ENCODE peak calls at places on chromosomes 4 and X, in four cellular contexts. One of them, this sample, is unnamed.

GRCh38 chrX:20217279-20217678 is 49.4 kb downstream of the RPS6KA3 start:
- DNase-seq in Calu3: no peak
- DNase-seq in AG10803: peak; percentile 51
- DNase-seq in cardiac fibroblast: peak; percentile 66
- DNase-seq in this sample: no peak

GRCh38 chr4:10108818-10109783 is 7.5 kb downstream of the WDR1 start:
- DNase-seq in Calu3: no peak
- DNase-seq in AG10803: no peak
- DNase-seq in cardiac fibroblast: no peak
- DNase-seq in this sample: peak; percentile 22

GRCh38 chr4:158193171-158193749 is 17.0 kb upstream of the TMEM144 start:
- DNase-seq in Calu3: no peak
- DNase-seq in AG10803: peak; percentile 20
- DNase-seq in cardiac fibroblast: peak; percentile 46
- DNase-seq in this sample: peak; percentile 21

GRCh38 chrX:6852869-6853268 is 294.6 kb upstream of the STS start:
- DNase-seq in Calu3: no peak
- DNase-seq in AG10803: no peak
- DNase-seq in cardiac fibroblast: no peak
- DNase-seq in this sample: no peak

GRCh38 chr4:125770814-125771398 is 456.2 kb downstream of the FAT4 start:
- DNase-seq in Calu3: no peak
- DNase-seq in AG10803: no peak
- DNase-seq in cardiac fibroblast: no peak
- DNase-seq in this sample: no peak

GRCh38 chr4:138903185-138903584 is 112.4 kb upstream of the NOCT start:
- DNase-seq in Calu3: no peak
- DNase-seq in AG10803: no peak
- DNase-seq in cardiac fibroblast: no peak
- DNase-seq in this sample: no peak

GRCh38 chr4:122803788-122804208 is 22.8 kb upstream of the FGF2 start:
- DNase-seq in Calu3: no peak
- DNase-seq in AG10803: no peak
- DNase-seq in cardiac fibroblast: peak; percentile 72
- DNase-seq in this sample: no peak

GRCh38 chr4:150938417-150938816 is 76.7 kb downstream of the LRBA start:
- DNase-seq in Calu3: no peak
- DNase-seq in AG10803: no peak
- DNase-seq in cardiac fibroblast: no peak
- DNase-seq in this sample: no peak

GRCh38 chrX:56499372-56499771 is 64.1 kb upstream of the UBQLN2 start:
- DNase-seq in Calu3: no peak
- DNase-seq in AG10803: no peak
- DNase-seq in cardiac fibroblast: no peak
- DNase-seq in this sample: no peak

GRCh38 chr4:185793716-185794115 is 18.3 kb downstream of the SORBS2 start:
- DNase-seq in Calu3: no peak
- DNase-seq in AG10803: no peak
- DNase-seq in cardiac fibroblast: no peak
- DNase-seq in this sample: no peak

GRCh38 chr4:101419324-101420135 is 72.2 kb upstream of the PPP3CA start:
- DNase-seq in Calu3: no peak
- DNase-seq in AG10803: peak; percentile 29
- DNase-seq in cardiac fibroblast: peak; percentile 67
- DNase-seq in this sample: peak; percentile 31

GRCh38 chr4:87011340-87012034 is 76.7 kb downstream of the AFF1 start:
- DNase-seq in Calu3: peak; percentile 11
- DNase-seq in AG10803: peak; percentile 79
- DNase-seq in cardiac fibroblast: peak; percentile 90
- DNase-seq in this sample: no peak

GRCh38 chrX:4182010-4182806 is 468.8 kb upstream of the PRKX start:
- DNase-seq in Calu3: peak; percentile 3
- DNase-seq in AG10803: no peak
- DNase-seq in cardiac fibroblast: no peak
- DNase-seq in this sample: no peak

GRCh38 chr4:159204566-159204965 is 101.7 kb downstream of the RAPGEF2 start:
- DNase-seq in Calu3: no peak
- DNase-seq in AG10803: no peak
- DNase-seq in cardiac fibroblast: no peak
- DNase-seq in this sample: no peak

GRCh38 chr4:138234254-138234653 is 7.9 kb downstream of the SLC7A11 start:
- DNase-seq in Calu3: no peak
- DNase-seq in AG10803: no peak
- DNase-seq in cardiac fibroblast: no peak
- DNase-seq in this sample: no peak

GRCh38 chrX:107827137-107827831 is 1.6 kb downstream of the MID2 start:
- DNase-seq in Calu3: no peak
- DNase-seq in AG10803: no peak
- DNase-seq in cardiac fibroblast: peak; percentile 27
- DNase-seq in this sample: no peak

GRCh38 chrX:147735364-147735763 is 176.4 kb upstream of the FMR1 start:
- DNase-seq in Calu3: no peak
- DNase-seq in AG10803: no peak
- DNase-seq in cardiac fibroblast: no peak
- DNase-seq in this sample: no peak

GRCh38 chr4:142615324-142615665 is 230.8 kb downstream of the INPP4B start:
- DNase-seq in Calu3: no peak
- DNase-seq in AG10803: peak; percentile 16
- DNase-seq in cardiac fibroblast: peak; percentile 39
- DNase-seq in this sample: no peak

GRCh38 chrX:81261576-81261975 is 59.7 kb downstream of the SH3BGRL start:
- DNase-seq in Calu3: no peak
- DNase-seq in AG10803: peak; percentile 45
- DNase-seq in cardiac fibroblast: peak; percentile 59
- DNase-seq in this sample: no peak

GRCh38 chrX:67543818-67544217 is at the start of gene AR:
- DNase-seq in Calu3: peak; percentile 10
- DNase-seq in AG10803: peak; percentile 54
- DNase-seq in cardiac fibroblast: peak; percentile 57
- DNase-seq in this sample: no peak

GRCh38 chr4:93878566-93878965 is 50.0 kb downstream of the ATOH1 start:
- DNase-seq in Calu3: no peak
- DNase-seq in AG10803: no peak
- DNase-seq in cardiac fibroblast: no peak
- DNase-seq in this sample: no peak

GRCh38 chr4:83490876-83491450 is 6.1 kb upstream of the ABRAXAS1 start:
- DNase-seq in Calu3: peak; percentile 14
- DNase-seq in AG10803: peak; percentile 26
- DNase-seq in cardiac fibroblast: peak; percentile 42
- DNase-seq in this sample: peak; percentile 53

GRCh38 chrX:7779644-7780043 is 63.3 kb upstream of the VCX start:
- DNase-seq in Calu3: no peak
- DNase-seq in AG10803: no peak
- DNase-seq in cardiac fibroblast: no peak
- DNase-seq in this sample: no peak

GRCh38 chr4:86543560-86544312 is 50.4 kb upstream of the PTPN13 start:
- DNase-seq in Calu3: no peak
- DNase-seq in AG10803: peak; percentile 34
- DNase-seq in cardiac fibroblast: peak; percentile 24
- DNase-seq in this sample: no peak

GRCh38 chr4:82043081-82043808 is 330.5 kb downstream of the HNRNPD start:
- DNase-seq in Calu3: peak; percentile 62
- DNase-seq in AG10803: no peak
- DNase-seq in cardiac fibroblast: no peak
- DNase-seq in this sample: no peak

GRCh38 chr4:179927473-179927872 is 2315.7 kb upstream of the TENM3 start:
- DNase-seq in Calu3: no peak
- DNase-seq in AG10803: no peak
- DNase-seq in cardiac fibroblast: no peak
- DNase-seq in this sample: peak; percentile 6

GRCh38 chr4:107818301-107818910 is 6.3 kb upstream of the SGMS2 start:
- DNase-seq in Calu3: no peak
- DNase-seq in AG10803: no peak
- DNase-seq in cardiac fibroblast: no peak
- DNase-seq in this sample: no peak

GRCh38 chrX:140431521-140431920 is 73.3 kb downstream of the SOX3 start:
- DNase-seq in Calu3: no peak
- DNase-seq in AG10803: peak; percentile 54
- DNase-seq in cardiac fibroblast: no peak
- DNase-seq in this sample: no peak

GRCh38 chr4:151166662-151167061 is 67.2 kb downstream of the RPS3A start:
- DNase-seq in Calu3: no peak
- DNase-seq in AG10803: no peak
- DNase-seq in cardiac fibroblast: no peak
- DNase-seq in this sample: no peak

GRCh38 chrX:9492901-9493300 is 28.0 kb downstream of the TBL1X start:
- DNase-seq in Calu3: no peak
- DNase-seq in AG10803: peak; percentile 36
- DNase-seq in cardiac fibroblast: no peak
- DNase-seq in this sample: no peak

GRCh38 chrX:30822068-30822671 is 66.9 kb downstream of the TAB3 start:
- DNase-seq in Calu3: no peak
- DNase-seq in AG10803: no peak
- DNase-seq in cardiac fibroblast: peak; percentile 6
- DNase-seq in this sample: no peak

GRCh38 chrX:17042046-17042445 is 95.6 kb downstream of the REPS2 start:
- DNase-seq in Calu3: no peak
- DNase-seq in AG10803: peak; percentile 10
- DNase-seq in cardiac fibroblast: peak; percentile 46
- DNase-seq in this sample: no peak

DNA sequence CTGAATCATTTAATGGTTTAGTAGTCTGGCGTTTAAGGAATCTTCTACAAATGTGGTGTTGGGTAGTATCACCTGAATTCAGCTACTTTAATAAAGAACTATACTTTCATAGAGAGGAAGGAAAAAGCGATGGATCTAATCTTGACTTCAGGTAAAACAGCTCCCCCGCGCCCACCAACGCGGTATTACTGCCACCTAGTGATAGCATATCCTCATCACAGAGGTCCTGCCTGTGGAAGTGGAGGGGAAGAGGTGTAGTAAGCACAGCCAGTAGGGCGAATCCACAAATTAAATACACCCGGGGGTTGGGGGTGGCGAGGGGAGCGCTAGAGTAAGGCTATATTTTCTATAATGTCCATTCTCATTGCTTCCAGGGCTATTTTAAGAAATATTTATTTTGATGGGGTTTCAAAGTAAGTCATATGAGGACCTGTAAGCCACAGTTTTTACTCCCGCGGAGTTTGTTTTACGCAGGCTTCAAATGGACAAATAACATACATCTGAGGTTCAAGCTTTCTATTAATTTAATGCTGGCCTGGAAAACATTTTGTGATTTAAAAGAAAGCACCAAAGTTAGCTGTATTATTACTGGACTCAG is 8.3 kb upstream of the DAPP1 start:
- DNase-seq in Calu3: peak; percentile 70
- DNase-seq in AG10803: peak; percentile 6
- DNase-seq in cardiac fibroblast: peak; percentile 48
- DNase-seq in this sample: peak; percentile 59
- TF ChIP-seq CTCF in Calu3: peak; percentile 68
- TF ChIP-seq CTCF in AG10803: peak; percentile 49
- TF ChIP-seq CTCF in cardiac fibroblast: peak; percentile 68
- TF ChIP-seq CTCF in this sample: peak; percentile 68

DNA sequence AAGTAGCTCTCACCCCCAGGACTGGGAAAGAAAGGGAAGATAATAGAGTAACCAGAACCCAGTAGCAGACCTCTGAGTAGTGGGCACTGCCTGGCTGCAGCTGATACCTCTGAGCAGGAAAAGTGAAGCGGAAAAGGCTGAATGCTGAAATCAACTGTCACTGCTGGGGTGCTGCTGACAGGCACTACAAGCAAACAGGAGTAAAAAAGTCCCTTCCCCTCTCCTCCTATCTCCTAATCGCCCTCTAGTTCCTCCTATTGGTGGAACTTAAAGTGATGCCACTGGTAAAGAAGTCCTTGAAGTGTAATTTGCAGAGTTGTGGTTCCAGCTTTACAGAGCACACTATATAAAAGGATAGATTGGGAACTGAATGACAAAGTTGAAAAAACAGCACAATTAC is 32.8 kb upstream of the GLRB start:
- DNase-seq in Calu3: peak; percentile 5
- DNase-seq in AG10803: peak; percentile 36
- DNase-seq in cardiac fibroblast: peak; percentile 42
- DNase-seq in this sample: no peak
- TF ChIP-seq CTCF in Calu3: no peak
- TF ChIP-seq CTCF in AG10803: peak; percentile 41
- TF ChIP-seq CTCF in cardiac fibroblast: peak; percentile 26
- TF ChIP-seq CTCF in this sample: no peak

GRCh38 chr4:13922873-13923645 is 295.5 kb upstream of the BOD1L1 start:
- DNase-seq in Calu3: no peak
- DNase-seq in AG10803: no peak
- DNase-seq in cardiac fibroblast: no peak
- DNase-seq in this sample: no peak

GRCh38 chr4:13933163-13933562 is 305.6 kb upstream of the BOD1L1 start:
- DNase-seq in Calu3: no peak
- DNase-seq in AG10803: peak; percentile 61
- DNase-seq in cardiac fibroblast: peak; percentile 57
- DNase-seq in this sample: no peak

GRCh38 chr4:13930155-13930554 is 302.6 kb upstream of the BOD1L1 start:
- DNase-seq in Calu3: no peak
- DNase-seq in AG10803: no peak
- DNase-seq in cardiac fibroblast: no peak
- DNase-seq in this sample: no peak

GRCh38 chr4:13922459-13922858 is 294.9 kb upstream of the BOD1L1 start:
- DNase-seq in Calu3: no peak
- DNase-seq in AG10803: no peak
- DNase-seq in cardiac fibroblast: no peak
- DNase-seq in this sample: no peak

GRCh38 chr4:13928214-13928613 is 300.7 kb upstream of the BOD1L1 start:
- DNase-seq in Calu3: no peak
- DNase-seq in AG10803: no peak
- DNase-seq in cardiac fibroblast: no peak
- DNase-seq in this sample: no peak
- TF ChIP-seq CTCF in Calu3: no peak
- TF ChIP-seq CTCF in AG10803: no peak
- TF ChIP-seq CTCF in cardiac fibroblast: no peak
- TF ChIP-seq CTCF in this sample: no peak

GRCh38 chr4:153152453-153153338 is 51.5 kb upstream of the TRIM2 start:
- DNase-seq in Calu3: peak; percentile 54
- DNase-seq in AG10803: peak; percentile 34
- DNase-seq in cardiac fibroblast: peak; percentile 39
- DNase-seq in this sample: peak; percentile 50

GRCh38 chr4:153154010-153154975 is 50.0 kb upstream of the TRIM2 start:
- DNase-seq in Calu3: peak; percentile 34
- DNase-seq in AG10803: peak; percentile 47
- DNase-seq in cardiac fibroblast: peak; percentile 62
- DNase-seq in this sample: no peak

GRCh38 chr4:153151535-153152452 is 52.4 kb upstream of the TRIM2 start:
- DNase-seq in Calu3: peak; percentile 89
- DNase-seq in AG10803: peak; percentile 43
- DNase-seq in cardiac fibroblast: peak; percentile 40
- DNase-seq in this sample: peak; percentile 66

GRCh38 chr4:153156263-153156662 is 48.0 kb upstream of the TRIM2 start:
- DNase-seq in Calu3: peak; percentile 14
- DNase-seq in AG10803: no peak
- DNase-seq in cardiac fibroblast: no peak
- DNase-seq in this sample: no peak

GRCh38 chr4:153153339-153153851 is 50.8 kb upstream of the TRIM2 start:
- DNase-seq in Calu3: peak; percentile 60
- DNase-seq in AG10803: peak; percentile 42
- DNase-seq in cardiac fibroblast: peak; percentile 18
- DNase-seq in this sample: peak; percentile 56
- TF ChIP-seq CTCF in Calu3: no peak
- TF ChIP-seq CTCF in AG10803: peak; percentile 8
- TF ChIP-seq CTCF in cardiac fibroblast: no peak
- TF ChIP-seq CTCF in this sample: no peak